ENCODE peak calls at places on chromosomes 13 and 19, in four cellular contexts. F, S, O and L are unnamed samples.

GRCh38 chr13:80084086-80084676 is 256.7 kb downstream of the SPRY2 start:
- DNase-seq in F (peak; percentile 95), S (no peak), O (peak; percentile 88), L (no peak)

GRCh38 chr19:29275266-29275665 is 62.3 kb upstream of the UQCRFS1 start:
- DNase-seq in F (no peak), S (no peak), O (no peak), L (no peak)

GRCh38 chr13:27076411-27076810 is 95.2 kb downstream of the USP12 start:
- DNase-seq in F (peak; percentile 74), S (no peak), O (no peak), L (no peak)

GRCh38 chr13:61685683-61686013 is 270.0 kb upstream of the PCDH20 start:
- DNase-seq in F (no peak), S (no peak), O (peak; percentile 81), L (no peak)

GRCh38 chr13:22926176-22927007 is 254.4 kb upstream of the SGCG start:
- DNase-seq in F (peak; percentile 84), S (peak; percentile 52), O (peak; percentile 86), L (peak; percentile 67)

GRCh38 chr13:30216111-30216510 is 91.2 kb downstream of the KATNAL1 start:
- DNase-seq in F (no peak), S (no peak), O (peak; percentile 47), L (no peak)

GRCh38 chr19:13155472-13156284 is 5.5 kb downstream of the IER2 start:
- DNase-seq in F (peak; percentile 95), S (peak; percentile 67), O (peak; percentile 95), L (peak; percentile 88)

GRCh38 chr13:73898276-73898675 is 235.9 kb downstream of the KLF12 start:
- DNase-seq in F (no peak), S (no peak), O (no peak), L (no peak)

GRCh38 chr13:26379831-26380230 is 125.9 kb downstream of the CDK8 start:
- DNase-seq in F (no peak), S (no peak), O (peak; percentile 65), L (no peak)

GRCh38 chr19:38726761-38727301 is 17.4 kb downstream of the CAPN12 start:
- DNase-seq in F (no peak), S (no peak), O (no peak), L (no peak)

GRCh38 chr13:58597552-58597951 is 966.0 kb downstream of the PCDH17 start:
- DNase-seq in F (no peak), S (no peak), O (peak; percentile 8), L (no peak)

GRCh38 chr13:59492030-59492636 is 671.6 kb downstream of the DIAPH3 start:
- DNase-seq in F (no peak), S (no peak), O (no peak), L (no peak)

GRCh38 chr13:51249767-51250741 is 27.9 kb downstream of the FAM124A start:
- DNase-seq in F (no peak), S (no peak), O (no peak), L (no peak)

GRCh38 chr19:4701557-4701956 is 22.1 kb downstream of the DPP9 start:
- DNase-seq in F (no peak), S (no peak), O (no peak), L (no peak)

GRCh38 chr19:22783651-22784050 is 300 bp downstream of the ZNF99 start:
- DNase-seq in F (no peak), S (no peak), O (no peak), L (no peak)

GRCh38 chr19:3518669-3519068 is 12.6 kb downstream of the FZR1 start:
- DNase-seq in F (no peak), S (no peak), O (no peak), L (no peak)

GRCh38 chr19:4456566-4456842 is 1.1 kb downstream of the UBXN6 start:
- DNase-seq in F (peak; percentile 81), S (no peak), O (peak; percentile 62), L (peak; percentile 36)

GRCh38 chr13:48593551-48593950 is 60.2 kb upstream of the CYSLTR2 start:
- DNase-seq in F (no peak), S (no peak), O (no peak), L (no peak)

GRCh38 chr13:107124129-107124718 is 556.3 kb upstream of the ARGLU1 start:
- DNase-seq in F (peak; percentile 33), S (no peak), O (peak; percentile 33), L (no peak)

GRCh38 chr13:44243198-44243852 is 130.3 kb upstream of the SERP2 start:
- DNase-seq in F (peak; percentile 77), S (no peak), O (peak; percentile 92), L (peak; percentile 50)

GRCh38 chr13:110301083-110301482 is 5.9 kb downstream of the COL4A1 start:
- DNase-seq in F (no peak), S (no peak), O (no peak), L (no peak)

GRCh38 chr13:100542546-100543156 is 45.9 kb downstream of the GGACT start:
- DNase-seq in F (peak; percentile 50), S (no peak), O (no peak), L (no peak)

GRCh38 chr13:49495783-49496762 is at the start of gene PHF11:
- DNase-seq in F (peak; percentile 75), S (peak; percentile 68), O (peak; percentile 84), L (peak; percentile 87)

GRCh38 chr19:39953915-39954314 is 17.1 kb upstream of the PSMC4 start:
- DNase-seq in F (no peak), S (no peak), O (no peak), L (no peak)

GRCh38 chr13:67763984-67764383 is 533.8 kb upstream of the PCDH9 start:
- DNase-seq in F (no peak), S (no peak), O (no peak), L (no peak)

GRCh38 chr19:53463263-53463662 is 4.3 kb upstream of the ZNF813 start:
- DNase-seq in F (no peak), S (no peak), O (peak; percentile 94), L (peak; percentile 15)

GRCh38 chr19:14767466-14767971 is 10.8 kb downstream of the ADGRE2 start:
- DNase-seq in F (no peak), S (no peak), O (no peak), L (no peak)

GRCh38 chr13:99421758-99422555 is 79.3 kb upstream of the TM9SF2 start:
- DNase-seq in F (no peak), S (no peak), O (no peak), L (no peak)

GRCh38 chr19:46056536-46056935 is 15.7 kb upstream of the IGFL4 start:
- DNase-seq in F (no peak), S (no peak), O (no peak), L (no peak)

GRCh38 chr19:46065486-46065885 is 24.7 kb upstream of the IGFL4 start:
- DNase-seq in F (peak; percentile 40), S (no peak), O (no peak), L (no peak)

DNA sequence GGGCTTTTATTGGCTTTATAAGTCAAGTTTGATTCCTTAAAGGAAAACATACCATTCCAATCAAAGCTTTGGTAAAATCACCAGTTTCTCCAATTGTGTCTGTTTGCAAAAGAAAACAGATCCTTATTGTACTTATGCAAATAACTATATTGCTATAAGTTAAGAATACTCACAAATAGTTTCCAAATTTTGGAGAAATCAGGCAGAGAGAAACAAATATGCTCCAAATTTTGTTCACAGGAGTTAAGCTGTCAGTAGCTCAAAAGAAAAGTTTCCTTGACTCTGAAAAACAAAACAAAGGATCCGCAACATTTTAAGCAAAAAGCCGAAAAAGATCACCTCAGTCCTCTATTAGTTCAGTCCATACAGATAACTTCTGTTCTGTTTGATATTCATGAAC is 19.2 kb upstream of the IGFL4 start:
- DNase-seq in F (no peak), S (no peak), O (no peak), L (no peak)
- H3K27me3 ChIP-seq in F (no peaks in the 10 kb centered on the region), S (peaks cover 22% of the 10 kb centered on the region), O (peaks cover 3% of the 10 kb centered on the region), L (peaks cover 42% of the 10 kb centered on the region)

DNA sequence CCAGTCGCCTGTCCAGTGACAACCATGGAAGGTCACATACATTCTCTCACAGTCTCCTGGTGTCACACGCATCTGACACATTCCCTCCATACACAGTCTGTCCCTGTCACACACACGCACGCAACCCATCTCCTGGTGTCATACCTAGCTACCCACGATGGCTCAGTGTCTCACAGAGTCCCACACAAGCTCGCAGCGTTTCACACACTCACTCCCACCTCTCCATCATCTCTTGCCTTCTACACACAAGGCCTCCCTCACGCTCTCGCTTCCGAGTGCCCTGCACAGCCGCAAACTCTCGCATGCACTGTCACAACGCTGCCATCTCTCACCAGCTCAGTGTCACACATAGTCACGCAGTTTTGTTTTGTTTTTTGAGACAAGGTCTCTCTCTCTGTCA is 1.2 kb upstream of the GNG8 start:
- DNase-seq in F (no peak), S (no peak), O (no peak), L (no peak)
- H3K27me3 ChIP-seq in F (peaks cover 4% of the 10 kb centered on the region), S (peaks cover 9% of the 10 kb centered on the region), O (no peaks in the 10 kb centered on the region), L (peaks cover 68% of the 10 kb centered on the region)

GRCh38 chr19:30631035-30631375 is 258.8 kb downstream of the ZNF536 start:
- DNase-seq in F (no peak), S (no peak), O (no peak), L (no peak)

GRCh38 chr19:30626567-30626966 is 254.4 kb downstream of the ZNF536 start:
- DNase-seq in F (no peak), S (no peak), O (no peak), L (no peak)

GRCh38 chr19:30625947-30626346 is 253.8 kb downstream of the ZNF536 start:
- DNase-seq in F (no peak), S (no peak), O (no peak), L (no peak)

GRCh38 chr19:30630289-30631034 is 258.3 kb downstream of the ZNF536 start:
- DNase-seq in F (no peak), S (no peak), O (no peak), L (no peak)

DNA sequence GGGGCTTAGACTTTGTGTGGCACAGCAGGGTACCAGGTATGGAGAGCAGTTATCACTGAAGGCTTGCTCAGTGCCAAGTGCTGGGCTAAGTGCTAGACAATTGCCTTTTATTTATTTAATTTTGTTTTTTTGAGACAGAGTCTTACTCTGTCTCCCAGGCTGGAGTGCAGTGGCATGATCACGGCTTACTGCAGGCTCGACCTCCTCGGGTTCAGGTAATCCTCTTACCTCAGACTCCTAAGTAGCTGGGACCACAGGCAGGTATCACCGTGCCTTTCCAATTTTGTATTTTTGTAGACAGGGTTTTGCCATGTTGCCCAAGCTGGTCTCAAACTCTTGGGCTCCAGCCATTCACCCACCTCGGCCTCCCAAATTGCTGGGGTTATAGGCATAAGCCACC is 256.9 kb downstream of the ZNF536 start:
- DNase-seq in F (no peak), S (no peak), O (no peak), L (no peak)
- H3K27me3 ChIP-seq in F (no peaks in the 10 kb centered on the region), S (no peaks in the 10 kb centered on the region), O (no peaks in the 10 kb centered on the region), L (no peaks in the 10 kb centered on the region)

GRCh38 chr19:46225558-46226004 is 4.0 kb upstream of the IGFL1 start:
- DNase-seq in F (peak; percentile 37), S (no peak), O (no peak), L (no peak)
- H3K27me3 ChIP-seq in F (peaks cover 35% of the 10 kb centered on the region), S (peaks cover 52% of the 10 kb centered on the region), O (no peaks in the 10 kb centered on the region), L (peaks cover 26% of the 10 kb centered on the region)

GRCh38 chr19:6588508-6589345 is 2.2 kb downstream of the CD70 start:
- DNase-seq in F (no peak), S (no peak), O (no peak), L (no peak)
- H3K27me3 ChIP-seq in F (peaks cover 82% of the 10 kb centered on the region), S (peaks cover 91% of the 10 kb centered on the region), O (peaks cover 17% of the 10 kb centered on the region), L (peaks cover 93% of the 10 kb centered on the region)

GRCh38 chr19:52171321-52172169 is at the start of gene ZNF836:
- DNase-seq in F (peak; percentile 81), S (peak; percentile 90), O (peak; percentile 87), L (peak; percentile 94)
- H3K27me3 ChIP-seq in F (no peaks in the 10 kb centered on the region), S (no peaks in the 10 kb centered on the region), O (no peaks in the 10 kb centered on the region), L (no peaks in the 10 kb centered on the region)